ENCODE peak calls at places on chromosomes 2 and 18, in seven cellular contexts. D is neuronal stem cell, E is IMR-90, F is mesendoderm, A is H9, W is mesenchymal stem cell, L is H1. V is an unnamed sample.
A peak's percentile ranks its signal among the peaks of the same experiment; 100 is the strongest.

GRCh38 chr2:95165030-95165370 is 609 bp upstream of the ZNF2 start:
- DNase-seq in W (no peak), D (no peak), E (no peak), A (no peak), F (no peak), L (no peak), V (no peak)

GRCh38 chr2:129935118-129935517 is 44.3 kb upstream of the RAB6C start:
- DNase-seq in E (no peak), L (no peak), A (no peak), D (no peak), W (no peak), F (peak; percentile 88), V (peak; percentile 73)

GRCh38 chr2:172113617-172114016 is 10.9 kb upstream of the DLX2 start:
- DNase-seq in D (peak; percentile 5), F (peak; percentile 40), L (no peak), W (peak; percentile 53), A (no peak), E (peak; percentile 65), V (no peak)

GRCh38 chr2:3651686-3652516 is 6.1 kb upstream of the ALLC start:
- DNase-seq in D (peak; percentile 86), A (peak; percentile 92), E (no peak), L (peak; percentile 70), F (peak; percentile 87), W (peak; percentile 58), V (no peak)

GRCh38 chr2:240303896-240304745 is 131.3 kb upstream of the GPC1 start:
- DNase-seq in W (no peak), D (no peak), L (no peak), A (peak; percentile 15), E (no peak), F (no peak), V (no peak)

GRCh38 chr2:28359222-28360065 is 33.2 kb upstream of the FOSL2 start:
- DNase-seq in F (no peak), L (no peak), A (no peak), E (peak; percentile 66), W (peak; percentile 86), D (no peak), V (peak; percentile 45)

GRCh38 chr18:67783215-67783946 is 266.9 kb upstream of the DSEL start:
- DNase-seq in F (peak; percentile 75), D (no peak), L (no peak), E (peak; percentile 93), A (no peak), W (peak; percentile 93), V (peak; percentile 69)

GRCh38 chr2:40554665-40555294 is 102.9 kb upstream of the SLC8A1 start:
- DNase-seq in W (peak; percentile 57), F (peak; percentile 76), E (peak; percentile 38), A (peak; percentile 66), D (peak; percentile 54), L (peak; percentile 21), V (peak; percentile 74)

GRCh38 chr2:9401059-9401547 is 22.2 kb downstream of the ITGB1BP1 start:
- DNase-seq in A (no peak), E (no peak), W (no peak), L (no peak), D (no peak), F (no peak), V (no peak)

GRCh38 chr2:213229814-213230213 is 54.5 kb upstream of the SPAG16 start:
- DNase-seq in L (no peak), D (no peak), E (peak; percentile 54), F (no peak), A (no peak), W (peak; percentile 52), V (peak; percentile 32)

GRCh38 chr2:236608308-236608564 is 38.6 kb downstream of the ACKR3 start:
- DNase-seq in W (no peak), D (no peak), E (no peak), F (no peak), A (no peak), L (no peak), V (peak; percentile 96)

GRCh38 chr2:236236559-236237450 is 27.4 kb downstream of the ASB18 start:
- DNase-seq in F (peak; percentile 6), W (no peak), A (no peak), D (no peak), L (no peak), E (no peak), V (no peak)

GRCh38 chr2:219207254-219207883 is 787 bp downstream of the ZFAND2B start:
- DNase-seq in F (peak; percentile 20), A (no peak), D (no peak), W (peak; percentile 43), L (no peak), E (no peak), V (no peak)

GRCh38 chr2:69893684-69894481 is at the start of gene SNRNP27:
- DNase-seq in F (peak; percentile 87), E (peak; percentile 83), W (peak; percentile 79), L (no peak), D (peak; percentile 68), A (peak; percentile 68), V (peak; percentile 46)

GRCh38 chr2:36403675-36404230 is 48.2 kb downstream of the CRIM1 start:
- DNase-seq in E (peak; percentile 84), W (peak; percentile 89), A (no peak), D (no peak), F (peak; percentile 85), L (no peak), V (peak; percentile 51)

GRCh38 chr2:36404754-36405153 is 49.2 kb downstream of the CRIM1 start:
- DNase-seq in A (no peak), L (no peak), F (no peak), D (no peak), W (no peak), E (no peak), V (no peak)

GRCh38 chr2:36405183-36405582 is 49.6 kb downstream of the CRIM1 start:
- DNase-seq in E (no peak), W (peak; percentile 34), D (no peak), F (no peak), L (no peak), A (no peak), V (no peak)

GRCh38 chr2:36406296-36406695 is 50.7 kb downstream of the CRIM1 start:
- DNase-seq in E (no peak), W (peak; percentile 17), D (no peak), A (no peak), L (no peak), F (no peak), V (no peak)

GRCh38 chr2:36404312-36404711 is 48.7 kb downstream of the CRIM1 start:
- DNase-seq in L (no peak), E (no peak), F (no peak), A (no peak), D (no peak), W (peak; percentile 41), V (peak; percentile 11)
- H2BK120ac ChIP-seq in L (no peak overlapping the region), E (no peak overlapping the region), F (no peak overlapping the region), A (no peak overlapping the region), D (no peak overlapping the region), W (no peak overlapping the region), V (no peak overlapping the region)

DNA sequence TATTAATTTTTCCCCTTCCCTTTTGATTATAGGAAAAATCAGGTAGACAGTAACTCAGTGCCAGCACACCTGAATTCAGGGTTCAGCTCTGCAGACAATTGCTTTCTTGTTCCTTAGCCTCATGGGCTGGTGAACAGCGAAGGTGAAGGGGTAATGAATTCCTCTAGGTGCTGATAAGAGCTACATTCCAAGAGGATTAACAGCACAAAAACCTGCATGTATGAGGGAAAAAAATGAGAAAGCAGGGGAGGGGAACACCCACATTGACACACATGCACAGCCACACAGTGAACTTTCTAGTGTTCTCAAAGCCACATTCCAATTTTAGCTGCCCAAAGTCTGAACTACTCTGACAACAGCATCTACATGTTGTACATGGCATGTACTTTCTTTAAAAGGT is 46.1 kb downstream of the SPATS2L start:
- DNase-seq in L (no peak), W (peak; percentile 60), F (peak; percentile 91), A (no peak), D (peak; percentile 30), E (peak; percentile 66), V (peak; percentile 78)
- H2BK120ac ChIP-seq in L (no peak overlapping the region), W (no peak overlapping the region), F (no peak overlapping the region), A (no peak overlapping the region), D (no peak overlapping the region), E (peak overlapping the region; percentile 17), V (peak overlapping the region; percentile 65)

GRCh38 chr2:227097495-227098161 is 66.4 kb downstream of the COL4A4 start:
- DNase-seq in W (no peak), D (no peak), A (no peak), E (no peak), F (no peak), L (no peak), V (no peak)
- H2BK120ac ChIP-seq in W (no peak overlapping the region), D (no peak overlapping the region), A (no peak overlapping the region), E (no peak overlapping the region), F (no peak overlapping the region), L (no peak overlapping the region), V (no peak overlapping the region)

DNA sequence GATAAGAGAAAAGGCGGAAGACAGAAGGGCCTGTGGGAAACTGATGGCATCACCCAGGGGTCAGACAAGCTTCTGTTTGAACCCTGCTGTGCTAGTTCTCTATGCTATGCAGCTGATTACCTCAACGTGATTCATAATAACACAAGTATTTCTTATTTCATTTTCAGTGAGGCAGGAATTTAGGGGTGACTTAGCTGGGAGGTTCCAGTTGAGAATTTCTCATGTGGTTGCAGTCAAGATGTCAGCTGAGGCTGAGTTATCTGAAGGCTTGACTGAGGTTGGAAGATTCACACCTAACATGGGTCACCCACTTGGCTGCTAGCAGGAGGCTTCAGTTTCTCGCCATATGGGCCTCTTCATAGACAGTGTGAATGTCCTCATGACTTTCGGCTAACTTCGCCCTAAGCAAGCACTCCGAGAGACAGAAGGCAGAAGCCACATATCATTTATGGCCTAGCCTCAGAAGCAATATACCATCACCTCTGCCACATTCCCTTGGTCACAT is 34.0 kb upstream of the TMEM131 start:
- DNase-seq in E (peak; percentile 40), F (no peak), W (no peak), D (no peak), L (no peak), A (no peak), V (no peak)
- H2BK120ac ChIP-seq in E (no peak overlapping the region), F (no peak overlapping the region), W (no peak overlapping the region), D (no peak overlapping the region), L (no peak overlapping the region), A (no peak overlapping the region), V (no peak overlapping the region)